ENCODE peak calls at places on chromosomes 3 and 15, in nine cellular contexts. L is brain microvascular endothelial cell; Z is CD4-positive, alpha-beta T cell; Q is heart left ventricle; F is endothelial cell of umbilical vein; T is adrenal gland; J is MM.1S; D is CD8-positive, alpha-beta memory T cell; C is psoas muscle. O is an unnamed sample. For H3K27me3, the result is how much of the 10 kb centered on the place peaks cover.

GRCh38 chr15:52652984-52653383 is 26.2 kb downstream of the ATOSA start:
- DNase-seq in L (peak), Z (no peak), Q (no peak), F (no peak), T (no peak), J (no peak), D (no peak), C (no peak), O (no peak)

GRCh38 chr3:88189361-88189810 is 39.6 kb downstream of the C3orf38 start:
- DNase-seq in L (no peak), Z (no peak), Q (no peak), F (no peak), T (no peak), J (peak), D (no peak), C (no peak), O (no peak)

GRCh38 chr3:184372296-184372821 is 5.6 kb downstream of the THPO start:
- DNase-seq in L (no peak), Z (no peak), Q (no peak), F (no peak), T (no peak), J (no peak), D (no peak), C (no peak), O (no peak)

GRCh38 chr3:69787436-69788168 is 48.3 kb downstream of the MITF start:
- DNase-seq in L (peak), Z (no peak), Q (no peak), F (peak), T (no peak), J (no peak), D (no peak), C (no peak), O (no peak)

GRCh38 chr3:42819351-42819965 is 10.2 kb downstream of the ACKR2 start:
- DNase-seq in L (no peak), Z (no peak), Q (no peak), F (no peak), T (no peak), J (no peak), D (no peak), C (no peak), O (no peak)

GRCh38 chr3:72162649-72163184 is 377.8 kb upstream of the PROK2 start:
- DNase-seq in L (no peak), Z (no peak), Q (no peak), F (no peak), T (no peak), J (no peak), D (no peak), C (no peak), O (no peak)

GRCh38 chr3:71854096-71854495 is 69.1 kb upstream of the PROK2 start:
- DNase-seq in L (no peak), Z (no peak), Q (no peak), F (no peak), T (no peak), J (no peak), D (no peak), C (no peak), O (no peak)

GRCh38 chr3:53109190-53109589 is 21.0 kb downstream of the RFT1 start:
- DNase-seq in L (peak), Z (no peak), Q (no peak), F (no peak), T (no peak), J (peak), D (no peak), C (no peak), O (no peak)

GRCh38 chr3:55059027-55059629 is 131.3 kb upstream of the LRTM1 start:
- DNase-seq in L (no peak), Z (no peak), Q (no peak), F (no peak), T (no peak), J (no peak), D (no peak), C (no peak), O (no peak)

GRCh38 chr3:181316481-181316880 is 326.9 kb upstream of the DNAJC19 start:
- DNase-seq in L (peak), Z (no peak), Q (no peak), F (peak), T (no peak), J (peak), D (no peak), C (no peak), O (no peak)

GRCh38 chr3:168251371-168251770 is 155.6 kb upstream of the GOLIM4 start:
- DNase-seq in L (no peak), Z (no peak), Q (no peak), F (no peak), T (no peak), J (peak), D (no peak), C (no peak), O (no peak)

GRCh38 chr3:115513411-115513800 is 109.9 kb upstream of the GAP43 start:
- DNase-seq in L (no peak), Z (no peak), Q (no peak), F (peak), T (no peak), J (no peak), D (no peak), C (no peak), O (no peak)

GRCh38 chr3:117622130-117622841 is 912.7 kb downstream of the TUSC7 start:
- DNase-seq in L (peak), Z (no peak), Q (no peak), F (peak), T (no peak), J (no peak), D (no peak), C (no peak), O (no peak)

GRCh38 chr15:40155270-40155910 is 5.5 kb upstream of the BUB1B start:
- DNase-seq in L (no peak), Z (no peak), Q (no peak), F (no peak), T (no peak), J (no peak), D (no peak), C (no peak), O (no peak)

GRCh38 chr3:62462790-62463186 is 89.4 kb upstream of the FEZF2 start:
- DNase-seq in L (no peak), Z (no peak), Q (no peak), F (no peak), T (no peak), J (no peak), D (no peak), C (no peak), O (no peak)

GRCh38 chr15:26128611-26129140 is 265.5 kb upstream of the ATP10A start:
- DNase-seq in L (no peak), Z (no peak), Q (no peak), F (no peak), T (no peak), J (no peak), D (no peak), C (no peak), O (no peak)

GRCh38 chr15:74265046-74265639 is 29.0 kb downstream of the CCDC33 start:
- DNase-seq in L (no peak), Z (no peak), Q (no peak), F (peak), T (peak), J (no peak), D (no peak), C (peak), O (no peak)

GRCh38 chr3:126021224-126021623 is 52.2 kb downstream of the ROPN1B start:
- DNase-seq in L (no peak), Z (no peak), Q (no peak), F (no peak), T (no peak), J (no peak), D (no peak), C (no peak), O (peak)

GRCh38 chr15:89130194-89130593 is 41.9 kb downstream of the ABHD2 start:
- DNase-seq in L (no peak), Z (no peak), Q (no peak), F (peak), T (no peak), J (peak), D (peak), C (no peak), O (no peak)

GRCh38 chr3:112531358-112531781 is 30.4 kb downstream of the ATG3 start:
- DNase-seq in L (no peak), Z (no peak), Q (no peak), F (peak), T (no peak), J (peak), D (no peak), C (no peak), O (no peak)

GRCh38 chr3:129226374-129226773 is 23.0 kb upstream of the COPG1 start:
- DNase-seq in L (peak), Z (no peak), Q (peak), F (peak), T (peak), J (no peak), D (no peak), C (peak), O (peak)

GRCh38 chr3:184953396-184953795 is 141.4 kb downstream of the VPS8 start:
- DNase-seq in L (no peak), Z (no peak), Q (no peak), F (no peak), T (no peak), J (no peak), D (no peak), C (no peak), O (no peak)

GRCh38 chr15:40439461-40440299 is 1.1 kb upstream of the BAHD1 start:
- DNase-seq in L (peak), Z (no peak), Q (peak), F (peak), T (peak), J (peak), D (no peak), C (peak), O (peak)

GRCh38 chr3:77815467-77815866 is 775.6 kb downstream of the ROBO2 start:
- DNase-seq in L (no peak), Z (no peak), Q (no peak), F (no peak), T (no peak), J (peak), D (no peak), C (no peak), O (no peak)

GRCh38 chr15:89332446-89332845 is 2.2 kb downstream of the POLG start:
- DNase-seq in L (peak), Z (no peak), Q (no peak), F (peak), T (no peak), J (no peak), D (no peak), C (no peak), O (no peak)

GRCh38 chr15:47773163-47773562 is 55.9 kb downstream of the SEMA6D start:
- DNase-seq in L (no peak), Z (no peak), Q (no peak), F (no peak), T (no peak), J (no peak), D (no peak), C (no peak), O (no peak)
- H3K27me3 ChIP-seq in L (under half), Z (under half), Q (under half), F (under half), T (under half), J (under half), D (under half), C (under half), O (under half)

DNA sequence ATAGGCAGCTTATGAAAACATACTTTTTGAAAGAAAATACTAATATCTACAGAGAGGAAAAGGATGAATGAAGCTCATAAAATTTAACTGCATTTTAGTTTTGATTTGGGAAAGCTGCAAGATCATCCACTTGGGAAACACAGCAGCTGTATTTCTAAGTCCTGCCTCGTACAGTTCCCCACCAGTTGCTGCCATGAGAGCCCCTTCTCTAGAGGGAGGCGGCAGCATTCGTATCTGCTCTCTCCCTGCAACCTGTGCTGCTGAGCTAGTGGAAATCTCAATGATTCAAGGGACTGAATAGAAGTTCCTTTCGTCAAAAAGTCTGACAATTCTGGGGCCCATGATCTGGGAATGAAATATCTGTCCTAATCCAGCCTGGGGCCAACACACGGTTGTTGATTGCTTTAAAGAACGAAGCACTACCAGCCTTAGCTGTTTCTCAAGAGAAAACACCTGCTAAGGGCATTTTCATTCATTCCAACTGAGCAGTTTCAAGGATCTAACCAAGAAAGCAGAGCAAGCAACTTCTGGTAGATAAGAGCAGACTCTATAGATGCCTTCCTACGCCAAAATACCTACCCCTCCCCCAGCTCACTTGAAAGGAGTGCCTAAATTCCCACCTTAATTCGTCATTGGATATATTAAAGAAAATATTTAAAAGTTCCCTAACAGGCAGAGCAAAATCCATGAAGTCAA is 223.7 kb downstream of the MAGI1 start:
- DNase-seq in L (no peak), Z (no peak), Q (no peak), F (no peak), T (no peak), J (no peak), D (no peak), C (no peak), O (no peak)
- H3K27me3 ChIP-seq in L (under half), Z (under half), Q (under half), F (under half), T (under half), J (under half), D (under half), C (under half), O (under half)

DNA sequence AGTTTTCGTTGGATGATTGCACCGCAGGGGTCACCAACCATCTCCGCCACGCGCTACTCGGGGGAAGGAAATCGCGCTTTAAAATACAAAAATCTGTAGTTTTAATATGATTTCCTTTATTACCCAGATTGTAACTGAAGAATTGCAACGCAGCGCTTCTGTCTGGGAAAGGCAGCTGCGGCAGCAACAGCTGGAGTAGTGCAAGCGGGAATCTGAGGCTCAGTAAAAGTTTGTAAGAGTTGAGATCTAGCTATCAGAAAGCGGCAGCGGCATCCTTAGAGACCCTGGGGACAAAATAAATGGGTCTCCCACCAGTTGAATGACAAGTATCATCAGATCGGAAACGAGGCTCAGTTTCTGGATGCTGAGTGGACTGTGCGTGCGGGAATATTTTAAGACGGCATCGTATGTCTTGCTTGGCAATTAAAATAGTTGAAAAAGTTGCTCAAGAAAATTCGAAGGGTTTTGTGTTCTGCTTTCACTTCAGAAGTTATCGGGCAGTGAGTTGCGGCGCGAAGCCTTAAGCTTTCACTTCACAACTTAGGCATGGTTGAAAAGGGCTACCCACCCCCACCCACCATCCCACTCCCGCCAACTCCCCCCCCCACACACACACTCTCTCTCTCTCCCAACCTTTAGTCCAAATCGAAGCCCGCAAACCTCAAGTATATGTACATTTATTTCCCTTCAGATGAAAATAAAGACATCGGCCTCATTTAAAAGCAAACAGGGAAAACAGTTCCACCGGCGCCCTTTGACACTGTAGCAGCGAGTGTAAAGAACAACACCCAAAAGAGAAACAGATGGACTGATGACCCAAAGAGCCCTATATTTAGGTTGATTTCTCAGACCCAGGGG is 2.6 kb downstream of the MECOM start:
- DNase-seq in L (no peak), Z (no peak), Q (peak), F (peak), T (no peak), J (peak), D (no peak), C (no peak), O (no peak)
- H3K27me3 ChIP-seq in L (half or more), Z (half or more), Q (under half), F (under half), T (half or more), J (under half), D (half or more), C (half or more), O (under half)

DNA sequence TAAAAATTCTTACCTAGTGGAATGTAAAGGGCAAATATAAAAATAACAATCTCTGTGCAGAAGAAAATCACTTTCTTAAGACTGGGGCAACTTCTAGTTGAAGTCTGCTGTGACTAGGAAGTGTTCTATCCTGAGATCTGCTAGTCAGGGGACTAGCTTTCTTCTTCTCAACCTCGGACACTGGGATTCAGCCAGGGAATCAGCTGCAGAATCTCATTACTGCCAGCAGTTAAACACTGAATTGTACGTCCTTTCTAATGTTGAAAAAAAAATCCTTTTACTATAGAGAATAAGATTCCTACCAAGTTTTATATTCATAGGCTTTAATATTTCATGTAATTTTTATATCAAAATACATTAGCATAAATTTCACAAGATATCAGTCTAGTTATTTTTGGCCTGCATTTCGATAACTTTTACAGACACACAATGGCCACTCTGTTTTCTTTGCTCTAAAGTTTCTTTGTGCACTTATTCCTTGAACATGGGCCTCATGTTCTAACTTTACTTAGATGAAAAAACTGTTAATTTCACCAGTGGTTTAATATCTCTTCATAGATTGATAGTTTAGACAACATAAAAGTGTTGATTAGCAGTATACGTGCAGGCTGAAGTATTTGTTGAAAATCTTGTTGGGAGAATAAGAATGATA is 2.6 kb upstream of the NEO1 start:
- DNase-seq in L (no peak), Z (no peak), Q (no peak), F (no peak), T (no peak), J (no peak), D (no peak), C (no peak), O (no peak)
- H3K27me3 ChIP-seq in L (under half), Z (under half), Q (under half), F (half or more), T (under half), J (under half), D (under half), C (under half), O (under half)

DNA sequence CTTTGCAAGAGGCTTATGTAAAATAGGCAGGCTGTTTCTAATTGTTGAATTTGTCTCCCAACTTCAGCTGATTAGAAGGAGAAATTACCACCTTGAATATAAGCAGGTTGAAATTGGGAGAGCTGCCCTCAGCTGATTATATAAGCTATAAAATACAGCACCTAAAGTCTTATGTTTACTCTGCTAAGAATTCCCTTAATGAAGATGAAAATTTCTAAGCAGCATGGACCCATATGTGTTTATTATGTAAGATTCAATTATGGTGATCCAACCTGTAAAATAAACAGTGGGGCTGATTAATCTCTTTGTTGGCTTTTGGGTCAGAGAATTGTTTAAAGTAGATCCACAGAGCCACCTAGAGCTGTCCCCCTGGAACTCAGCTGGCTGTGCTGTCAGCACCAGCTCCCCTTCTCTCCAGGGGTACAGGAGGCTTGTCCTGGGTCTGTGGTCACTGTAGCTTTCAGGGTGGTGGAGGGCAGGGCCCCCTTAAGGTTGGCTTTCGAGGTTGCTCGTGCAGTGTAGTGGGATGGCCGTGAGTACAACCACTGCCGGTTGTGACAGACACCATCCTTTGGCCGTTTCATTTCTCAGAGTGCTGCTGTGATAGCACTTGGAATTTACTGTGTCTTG is 9.5 kb downstream of the SLCO3A1 start:
- DNase-seq in L (no peak), Z (no peak), Q (no peak), F (no peak), T (no peak), J (no peak), D (no peak), C (no peak), O (no peak)
- H3K27me3 ChIP-seq in L (under half), Z (under half), Q (under half), F (under half), T (under half), J (under half), D (under half), C (under half), O (under half)

DNA sequence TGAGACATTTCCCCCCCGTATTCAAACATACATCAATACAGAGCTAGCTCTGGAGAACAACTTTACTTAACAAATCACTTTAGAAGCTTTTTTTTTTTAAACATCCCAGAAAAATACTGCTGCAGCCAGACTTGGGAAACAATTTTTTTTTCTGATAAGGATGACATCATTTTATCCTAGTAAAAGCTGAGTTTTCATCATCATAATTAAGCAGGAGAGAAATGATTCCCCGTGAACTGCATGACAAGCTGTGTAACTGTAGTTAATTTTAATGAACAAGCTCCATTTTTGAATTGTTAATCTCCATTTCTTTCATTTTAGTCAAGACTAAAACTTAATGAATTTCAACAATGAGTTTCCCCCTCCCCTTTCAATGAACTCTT is 31.5 kb downstream of the HES1 start:
- DNase-seq in L (no peak), Z (no peak), Q (no peak), F (no peak), T (no peak), J (no peak), D (no peak), C (no peak), O (no peak)
- H3K27me3 ChIP-seq in L (half or more), Z (under half), Q (under half), F (under half), T (under half), J (under half), D (under half), C (under half), O (under half)

DNA sequence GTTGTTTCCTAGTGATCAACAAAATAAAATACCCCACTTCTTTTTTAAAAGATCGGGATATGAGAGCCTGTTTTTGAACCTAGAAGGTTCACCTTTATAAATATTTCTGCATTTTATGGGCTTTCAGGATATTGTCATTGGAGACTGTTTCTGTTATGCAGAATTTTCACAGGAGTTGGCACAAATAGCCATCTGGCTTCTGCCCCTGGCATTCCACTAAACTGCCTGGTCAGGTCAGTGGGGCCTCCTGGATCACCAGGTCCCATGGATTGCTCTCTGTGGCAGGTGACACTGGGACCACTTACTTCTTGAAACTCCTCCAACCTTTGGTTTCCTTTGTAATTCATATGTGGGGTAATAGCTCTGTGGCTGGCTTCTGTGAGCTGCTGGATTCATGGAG is 25.5 kb upstream of the POLR2M start:
- DNase-seq in L (no peak), Z (no peak), Q (no peak), F (no peak), T (no peak), J (no peak), D (no peak), C (no peak), O (no peak)
- H3K27me3 ChIP-seq in L (under half), Z (under half), Q (under half), F (under half), T (under half), J (under half), D (under half), C (under half), O (under half)

O was measured in uterus.